ENCODE peak calls at places on chromosomes 2 and 18, in six cellular contexts. Y is psoas muscle, K is A549, F is ovary, L is dorsolateral prefrontal cortex, P is gastrocnemius medialis. D is an unnamed sample.

GRCh38 chr2:23693606-23693951 is 233.3 kb downstream of the ATAD2B start:
- DNase-seq in Y (no peak), K (no peak), F (no peak), L (no peak), P (no peak), D (no peak)

GRCh38 chr2:55107428-55107827 is 57.2 kb upstream of the RTN4 start:
- DNase-seq in Y (no peak), K (no peak), F (no peak), L (no peak), P (no peak), D (no peak)

GRCh38 chr18:48886520-48887293 is 64.1 kb downstream of the SMAD7 start:
- DNase-seq in Y (no peak), K (no peak), F (no peak), L (no peak), P (no peak), D (no peak)

GRCh38 chr2:3602553-3603339 is 7.8 kb downstream of the COLEC11 start:
- DNase-seq in Y (no peak), K (no peak), F (no peak), L (no peak), P (no peak), D (no peak)

GRCh38 chr2:120155308-120155707 is 67.9 kb downstream of the TMEM185B start:
- DNase-seq in Y (no peak), K (no peak), F (no peak), L (no peak), P (no peak), D (no peak)

GRCh38 chr2:60553992-60554648 is 666 bp upstream of the BCL11A start:
- DNase-seq in Y (no peak), K (no peak), F (no peak), L (no peak), P (no peak), D (no peak)

GRCh38 chr18:56124186-56124585 is 514.2 kb downstream of the TXNL1 start:
- DNase-seq in Y (no peak), K (no peak), F (no peak), L (no peak), P (no peak), D (no peak)

GRCh38 chr2:73291093-73291460 is 2.3 kb downstream of the EGR4 start:
- DNase-seq in Y (peak; percentile 42), K (peak; percentile 41), F (peak; percentile 22), L (peak; percentile 33), P (no peak), D (peak; percentile 22)

GRCh38 chr2:112979731-112980130 is 1.9 kb downstream of the IL36G start:
- DNase-seq in Y (no peak), K (no peak), F (no peak), L (no peak), P (no peak), D (no peak)

GRCh38 chr18:47594063-47594462 is 336.4 kb downstream of the SMAD2 start:
- DNase-seq in Y (no peak), K (no peak), F (no peak), L (peak; percentile 14), P (no peak), D (no peak)

GRCh38 chr2:149601141-149601796 is 13.7 kb upstream of the MMADHC start:
- DNase-seq in Y (no peak), K (no peak), F (no peak), L (no peak), P (no peak), D (no peak)

GRCh38 chr2:177553176-177553909 is 160.8 kb downstream of the AGPS start:
- DNase-seq in Y (no peak), K (no peak), F (no peak), L (no peak), P (no peak), D (no peak)

GRCh38 chr2:10541081-10541480 is 93.0 kb upstream of the ODC1 start:
- DNase-seq in Y (no peak), K (no peak), F (no peak), L (no peak), P (no peak), D (no peak)

GRCh38 chr2:131483981-131484505 is 8.1 kb downstream of the TUBA3D start:
- DNase-seq in Y (no peak), K (no peak), F (no peak), L (no peak), P (no peak), D (no peak)

GRCh38 chr2:191983591-191983990 is 136.7 kb upstream of the CAVIN2 start:
- DNase-seq in Y (no peak), K (no peak), F (no peak), L (no peak), P (no peak), D (no peak)

GRCh38 chr18:40867452-40867851 is 1087.6 kb upstream of the PIK3C3 start:
- DNase-seq in Y (no peak), K (no peak), F (no peak), L (no peak), P (no peak), D (no peak)

GRCh38 chr2:96940991-96941775 is 45.2 kb downstream of the FAM178B start:
- DNase-seq in Y (no peak), K (no peak), F (no peak), L (no peak), P (no peak), D (no peak)

GRCh38 chr2:170362895-170363582 is 185.1 kb downstream of the MYO3B start:
- DNase-seq in Y (no peak), K (no peak), F (no peak), L (no peak), P (no peak), D (no peak)

GRCh38 chr2:241559489-241560180 is 1.1 kb downstream of the BOK start:
- DNase-seq in Y (no peak), K (peak; percentile 33), F (peak; percentile 33), L (peak; percentile 44), P (no peak), D (no peak)

GRCh38 chr2:2014251-2014761 is 270.0 kb upstream of the PXDN start:
- DNase-seq in Y (no peak), K (no peak), F (no peak), L (peak; percentile 89), P (no peak), D (no peak)

GRCh38 chr2:237603718-237604362 is 13.3 kb upstream of the RAB17 start:
- DNase-seq in Y (no peak), K (no peak), F (no peak), L (no peak), P (no peak), D (peak; percentile 35)

GRCh38 chr2:174780191-174780590 is 15.9 kb upstream of the CHRNA1 start:
- DNase-seq in Y (no peak), K (no peak), F (no peak), L (no peak), P (no peak), D (no peak)

GRCh38 chr2:28993211-28993960 is 12.3 kb downstream of the TOGARAM2 start:
- DNase-seq in Y (no peak), K (no peak), F (no peak), L (no peak), P (no peak), D (no peak)

GRCh38 chr2:109098251-109098920 is 30.6 kb upstream of the SH3RF3 start:
- DNase-seq in Y (no peak), K (no peak), F (no peak), L (no peak), P (no peak), D (no peak)

GRCh38 chr2:24676493-24676892 is 116.7 kb downstream of the PTRHD1 start:
- DNase-seq in Y (no peak), K (no peak), F (no peak), L (no peak), P (no peak), D (no peak)

GRCh38 chr2:20421988-20422678 is 24.7 kb upstream of the RHOB start:
- DNase-seq in Y (peak; percentile 92), K (no peak), F (peak; percentile 83), L (no peak), P (peak; percentile 69), D (no peak)

GRCh38 chr2:233480490-233481202 is 85.9 kb downstream of the USP40 start:
- DNase-seq in Y (peak; percentile 82), K (no peak), F (no peak), L (peak; percentile 82), P (peak; percentile 81), D (no peak)

GRCh38 chr2:231965118-231965517 is 3.6 kb downstream of the DIS3L2 start:
- DNase-seq in Y (no peak), K (no peak), F (no peak), L (no peak), P (no peak), D (no peak)
- H3K27ac ChIP-seq in Y (no peak overlapping the region), K (no peak overlapping the region), F (no peak overlapping the region), L (no peak overlapping the region), P (no peak overlapping the region), D (no peak overlapping the region)

DNA sequence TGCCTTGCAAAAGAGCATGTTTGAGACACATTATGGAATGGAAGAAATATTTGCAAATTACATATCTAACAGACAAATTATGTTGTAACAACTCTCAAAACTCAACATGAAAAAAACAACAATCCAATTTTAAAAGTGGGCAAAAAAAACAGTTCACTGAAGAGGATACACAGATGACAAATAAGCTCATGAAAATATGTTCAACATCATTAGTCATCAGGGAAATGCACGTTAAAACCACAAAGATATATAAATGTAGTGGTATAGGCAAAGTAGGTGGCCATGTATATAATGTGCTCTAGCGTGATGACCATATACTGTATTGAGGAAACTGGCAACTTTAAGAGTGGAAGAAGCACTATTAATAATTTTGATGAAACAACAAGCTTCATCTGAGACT is 220.1 kb downstream of the IRS1 start:
- DNase-seq in Y (no peak), K (no peak), F (no peak), L (no peak), P (no peak), D (no peak)
- TF ChIP-seq CTCF in Y (no peak), K (no peak), F (no peak), L (no peak), P (no peak), D (no peak)

DNA sequence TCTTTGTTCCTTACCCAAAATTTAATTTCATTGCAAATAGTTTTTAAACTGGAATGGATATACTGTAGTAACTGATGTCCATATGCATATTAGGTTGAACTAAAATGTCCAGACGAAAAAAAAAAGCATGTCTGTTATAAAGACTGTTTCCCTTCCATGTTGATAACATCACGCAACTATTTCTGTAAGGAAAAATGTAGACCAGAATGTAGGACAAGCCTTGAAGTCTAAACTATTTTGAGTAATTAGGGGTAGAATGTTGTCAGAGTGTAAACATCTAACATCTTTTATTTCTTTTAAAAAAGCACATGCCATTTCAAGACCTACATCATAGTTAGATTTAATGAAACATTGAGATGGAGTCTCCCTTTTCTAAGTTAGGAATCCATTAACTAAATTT is 8.0 kb downstream of the CALCRL start:
- DNase-seq in Y (no peak), K (no peak), F (no peak), L (no peak), P (no peak), D (no peak)
- H3K27ac ChIP-seq in Y (no peak overlapping the region), K (no peak overlapping the region), F (no peak overlapping the region), L (no peak overlapping the region), P (no peak overlapping the region), D (no peak overlapping the region)

DNA sequence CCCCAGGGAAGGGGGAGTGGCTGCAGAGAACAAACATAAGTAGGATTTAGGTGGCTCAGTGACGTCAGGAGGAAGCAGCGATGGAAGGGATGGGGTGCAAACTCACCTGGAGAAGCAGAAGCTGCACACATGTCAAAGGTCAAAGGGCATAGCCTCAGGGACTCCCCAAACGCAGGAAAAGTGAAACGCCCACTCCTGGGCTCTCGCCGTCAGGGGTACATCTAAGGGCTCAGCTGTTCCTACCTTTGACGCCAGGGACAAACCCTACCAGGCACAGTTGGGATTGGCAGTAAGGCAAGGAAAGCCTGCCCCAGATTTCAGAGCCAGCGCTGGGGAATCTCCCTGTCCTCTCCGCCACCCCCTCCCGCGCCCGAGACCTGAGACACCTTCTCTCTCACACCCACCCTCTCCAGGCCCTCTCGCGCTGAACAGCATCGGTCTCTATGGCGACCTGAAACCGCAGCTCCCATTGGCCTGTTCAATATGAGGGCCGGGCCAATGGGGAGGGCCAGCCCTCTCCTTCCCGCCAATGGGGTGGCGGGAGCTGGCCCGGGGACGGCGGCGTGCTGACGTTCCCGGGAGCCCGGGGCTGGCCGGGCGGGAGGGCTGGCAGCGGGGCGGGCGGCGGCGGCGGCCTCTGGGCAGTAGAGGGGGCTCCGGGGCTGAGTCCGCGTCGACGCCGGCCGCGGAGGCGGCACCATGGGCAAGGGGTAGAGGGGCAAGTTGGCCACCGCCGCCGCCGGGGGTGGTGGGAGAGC is at the start of the genes CCDC148 and PKP4:
- DNase-seq in Y (peak; percentile 88), K (peak; percentile 86), F (peak; percentile 87), L (peak; percentile 94), P (peak; percentile 81), D (peak; percentile 80)
- TF ChIP-seq CTCF in Y (no peak), K (peak; percentile 24), F (peak; percentile 32), L (no peak), P (no peak), D (no peak)